ENCODE peak calls at places on chromosomes 1 and 21, in eight cellular contexts. I is mesothelial cell of epicardium; Y is amygdala; M is activated CD4-positive, alpha-beta T cell treated with anti-CD3 and anti-CD28 coated beads, Interleukin-2, amount 50 U/mL, for 1 hour; W is pancreas; G is stimulated activated CD8-positive, alpha-beta memory T cell treated with anti-CD3 and anti-CD28 coated beads, Interleukin-4, amount 100 ng/mL, for 24 hours; R is C1 segment of cervical spinal cord; D is NCI-H2029. E is an unnamed sample.

GRCh38 chr1:50346621-50347020 is 76.6 kb downstream of the DMRTA2 start:
- DNase-seq in R (no peak), I (no peak), M (no peak), W (no peak), Y (no peak), D (no peak), G (no peak), E (no peak)

GRCh38 chr1:231883382-231883781 is 256.8 kb downstream of the DISC1 start:
- DNase-seq in Y (no peak), R (no peak), M (no peak), W (no peak), D (no peak), I (no peak), G (no peak), E (no peak)

GRCh38 chr1:26035203-26035958 is 10.5 kb downstream of the SLC30A2 start:
- DNase-seq in M (peak; percentile 91), R (peak; percentile 83), I (peak; percentile 93), G (peak; percentile 88), W (peak; percentile 96), D (peak; percentile 83), Y (peak; percentile 79), E (peak; percentile 94)

GRCh38 chr1:243926299-243926698 is 76.3 kb upstream of the AKT3 start:
- DNase-seq in D (no peak), I (no peak), W (no peak), M (no peak), Y (no peak), G (no peak), R (no peak), E (no peak)

GRCh38 chr1:105294838-105295237 is 1545.1 kb downstream of the AMY1C start:
- DNase-seq in Y (no peak), M (no peak), G (no peak), W (no peak), D (no peak), R (no peak), I (no peak), E (no peak)

GRCh38 chr1:106072909-106073600 is 983.4 kb upstream of the PRMT6 start:
- DNase-seq in Y (no peak), M (no peak), R (no peak), W (no peak), D (no peak), G (no peak), I (no peak), E (no peak)

GRCh38 chr1:197178998-197179397 is 32.5 kb upstream of the ASPM start:
- DNase-seq in Y (no peak), G (no peak), M (no peak), I (no peak), R (no peak), W (no peak), D (no peak), E (no peak)

GRCh38 chr1:229029644-229030235 is 241.2 kb upstream of the RAB4A start:
- DNase-seq in M (no peak), Y (no peak), I (no peak), G (no peak), D (no peak), R (no peak), W (no peak), E (no peak)

GRCh38 chr1:29128739-29129138 is 5.0 kb upstream of the TMEM200B start:
- DNase-seq in D (no peak), I (no peak), R (no peak), Y (no peak), M (no peak), G (no peak), W (no peak), E (no peak)

GRCh38 chr21:31332525-31332924 is 11.5 kb downstream of the TIAM1 start:
- DNase-seq in M (no peak), Y (no peak), D (no peak), I (no peak), R (no peak), G (no peak), W (no peak), E (no peak)

GRCh38 chr1:235315735-235316134 is 12.2 kb downstream of the ARID4B start:
- DNase-seq in G (no peak), D (no peak), I (no peak), R (no peak), Y (no peak), M (no peak), W (no peak), E (no peak)

GRCh38 chr1:202113690-202114300 is 8.9 kb upstream of the GPR37L1 start:
- DNase-seq in Y (no peak), W (no peak), R (no peak), I (no peak), G (no peak), D (no peak), M (no peak), E (no peak)

GRCh38 chr1:24702511-24703293 is 42.5 kb upstream of the CLIC4 start:
- DNase-seq in D (peak; percentile 93), M (no peak), Y (no peak), W (no peak), R (no peak), G (no peak), I (no peak), E (no peak)

GRCh38 chr1:24127134-24127800 is 15.3 kb upstream of the MYOM3 start:
- DNase-seq in W (no peak), D (no peak), I (no peak), Y (no peak), G (no peak), M (no peak), R (no peak), E (no peak)

GRCh38 chr1:104294259-104294658 is 544.6 kb downstream of the AMY1C start:
- DNase-seq in Y (no peak), I (no peak), R (no peak), W (no peak), D (no peak), G (no peak), M (no peak), E (no peak)

E was measured in nucleus accumbens.